ENCODE peak calls at places on chromosome 16, in eight cellular contexts. One of them, this sample, is unnamed.

GRCh38 chr16:86894925-86895324 is 316.6 kb downstream of the FOXL1 start:
- DNase-seq in T1000: no peak
- DNase-seq in T follicular helper cell: no peak
- DNase-seq in cerebellar nuclear complex: no peak
- DNase-seq in HEK293T: no peak
- DNase-seq in AML-193: no peak
- DNase-seq in mesothelial cell of epicardium: no peak
- DNase-seq in heart left ventricle: no peak
- DNase-seq in this sample: no peak

GRCh38 chr16:55494994-55495421 is 13.9 kb upstream of the LPCAT2 start:
- DNase-seq in mesothelial cell of epicardium: no peak
- DNase-seq in T1000: no peak
- DNase-seq in cerebellar nuclear complex: no peak
- DNase-seq in HEK293T: no peak
- DNase-seq in heart left ventricle: no peak
- DNase-seq in T follicular helper cell: no peak
- DNase-seq in AML-193: peak
- DNase-seq in this sample: peak

GRCh38 chr16:49833055-49833454 is 22.9 kb downstream of the ZNF423 start:
- DNase-seq in HEK293T: no peak
- DNase-seq in cerebellar nuclear complex: no peak
- DNase-seq in heart left ventricle: peak
- DNase-seq in T follicular helper cell: no peak
- DNase-seq in T1000: no peak
- DNase-seq in mesothelial cell of epicardium: no peak
- DNase-seq in AML-193: no peak
- DNase-seq in this sample: no peak

GRCh38 chr16:71867934-71868333 is 16.0 kb downstream of the ZNF821 start:
- DNase-seq in T follicular helper cell: no peak
- DNase-seq in HEK293T: no peak
- DNase-seq in T1000: no peak
- DNase-seq in AML-193: no peak
- DNase-seq in mesothelial cell of epicardium: no peak
- DNase-seq in cerebellar nuclear complex: peak
- DNase-seq in heart left ventricle: no peak
- DNase-seq in this sample: no peak

GRCh38 chr16:11016993-11017392 is 72.6 kb downstream of the CLEC16A start:
- DNase-seq in AML-193: no peak
- DNase-seq in T follicular helper cell: no peak
- DNase-seq in HEK293T: no peak
- DNase-seq in mesothelial cell of epicardium: no peak
- DNase-seq in T1000: peak
- DNase-seq in heart left ventricle: peak
- DNase-seq in cerebellar nuclear complex: no peak
- DNase-seq in this sample: peak

GRCh38 chr16:48000622-48001021 is 155.2 kb downstream of the ABCC12 start:
- DNase-seq in AML-193: no peak
- DNase-seq in cerebellar nuclear complex: no peak
- DNase-seq in heart left ventricle: no peak
- DNase-seq in HEK293T: no peak
- DNase-seq in mesothelial cell of epicardium: no peak
- DNase-seq in T1000: no peak
- DNase-seq in T follicular helper cell: no peak
- DNase-seq in this sample: no peak

GRCh38 chr16:35391328-35391727 is 1931.9 kb downstream of the TP53TG3F start:
- DNase-seq in cerebellar nuclear complex: no peak
- DNase-seq in AML-193: no peak
- DNase-seq in T follicular helper cell: no peak
- DNase-seq in HEK293T: peak
- DNase-seq in T1000: no peak
- DNase-seq in mesothelial cell of epicardium: no peak
- DNase-seq in heart left ventricle: peak
- DNase-seq in this sample: peak

GRCh38 chr16:68490829-68491575 is 42.7 kb upstream of the SMPD3 start:
- DNase-seq in AML-193: no peak
- DNase-seq in cerebellar nuclear complex: no peak
- DNase-seq in T1000: no peak
- DNase-seq in T follicular helper cell: no peak
- DNase-seq in HEK293T: no peak
- DNase-seq in mesothelial cell of epicardium: no peak
- DNase-seq in heart left ventricle: no peak
- DNase-seq in this sample: peak

GRCh38 chr16:69688589-69688988 is 37.8 kb downstream of the NQO1 start:
- DNase-seq in T1000: no peak
- DNase-seq in cerebellar nuclear complex: no peak
- DNase-seq in T follicular helper cell: no peak
- DNase-seq in heart left ventricle: no peak
- DNase-seq in AML-193: no peak
- DNase-seq in mesothelial cell of epicardium: no peak
- DNase-seq in HEK293T: no peak
- DNase-seq in this sample: no peak

GRCh38 chr16:48184681-48185080 is 28.9 kb upstream of the ABCC12 start:
- DNase-seq in T1000: no peak
- DNase-seq in AML-193: no peak
- DNase-seq in HEK293T: no peak
- DNase-seq in mesothelial cell of epicardium: no peak
- DNase-seq in heart left ventricle: no peak
- DNase-seq in T follicular helper cell: no peak
- DNase-seq in cerebellar nuclear complex: no peak
- DNase-seq in this sample: no peak

GRCh38 chr16:1026057-1026783 is 44.6 kb downstream of the SOX8 start:
- DNase-seq in T follicular helper cell: no peak
- DNase-seq in HEK293T: no peak
- DNase-seq in cerebellar nuclear complex: no peak
- DNase-seq in mesothelial cell of epicardium: no peak
- DNase-seq in heart left ventricle: no peak
- DNase-seq in T1000: no peak
- DNase-seq in AML-193: no peak
- DNase-seq in this sample: no peak

GRCh38 chr16:24736758-24737157 is 7.3 kb downstream of the TNRC6A start:
- DNase-seq in mesothelial cell of epicardium: no peak
- DNase-seq in T follicular helper cell: no peak
- DNase-seq in AML-193: no peak
- DNase-seq in heart left ventricle: no peak
- DNase-seq in cerebellar nuclear complex: no peak
- DNase-seq in HEK293T: no peak
- DNase-seq in T1000: no peak
- DNase-seq in this sample: no peak

GRCh38 chr16:8727084-8727590 is 52.7 kb downstream of the ABAT start:
- DNase-seq in T1000: no peak
- DNase-seq in HEK293T: no peak
- DNase-seq in AML-193: no peak
- DNase-seq in heart left ventricle: no peak
- DNase-seq in mesothelial cell of epicardium: no peak
- DNase-seq in T follicular helper cell: no peak
- DNase-seq in cerebellar nuclear complex: no peak
- DNase-seq in this sample: no peak

GRCh38 chr16:83482545-83483162 is 325.1 kb upstream of the HSBP1 start:
- DNase-seq in cerebellar nuclear complex: no peak
- DNase-seq in AML-193: no peak
- DNase-seq in mesothelial cell of epicardium: no peak
- DNase-seq in T1000: no peak
- DNase-seq in HEK293T: no peak
- DNase-seq in T follicular helper cell: no peak
- DNase-seq in heart left ventricle: no peak
- DNase-seq in this sample: no peak

GRCh38 chr16:6957676-6958075 is 375.0 kb upstream of the RBFOX1 start:
- DNase-seq in cerebellar nuclear complex: no peak
- DNase-seq in mesothelial cell of epicardium: no peak
- DNase-seq in heart left ventricle: no peak
- DNase-seq in T follicular helper cell: no peak
- DNase-seq in AML-193: no peak
- DNase-seq in HEK293T: no peak
- DNase-seq in T1000: no peak
- DNase-seq in this sample: no peak

GRCh38 chr16:21599994-21600773 is 807 bp downstream of the METTL9 start:
- DNase-seq in HEK293T: peak
- DNase-seq in T follicular helper cell: peak
- DNase-seq in heart left ventricle: peak
- DNase-seq in T1000: no peak
- DNase-seq in mesothelial cell of epicardium: no peak
- DNase-seq in cerebellar nuclear complex: no peak
- DNase-seq in AML-193: peak
- DNase-seq in this sample: peak

GRCh38 chr16:57994778-57995177 is 5.7 kb downstream of the ZNF319 start:
- DNase-seq in heart left ventricle: peak
- DNase-seq in HEK293T: peak
- DNase-seq in cerebellar nuclear complex: no peak
- DNase-seq in AML-193: peak
- DNase-seq in T follicular helper cell: no peak
- DNase-seq in T1000: no peak
- DNase-seq in mesothelial cell of epicardium: no peak
- DNase-seq in this sample: peak

GRCh38 chr16:55000595-55000994 is 69.9 kb downstream of the IRX5 start:
- DNase-seq in cerebellar nuclear complex: no peak
- DNase-seq in mesothelial cell of epicardium: no peak
- DNase-seq in HEK293T: no peak
- DNase-seq in T1000: no peak
- DNase-seq in AML-193: no peak
- DNase-seq in heart left ventricle: no peak
- DNase-seq in T follicular helper cell: no peak
- DNase-seq in this sample: peak

GRCh38 chr16:16120382-16121184 is 102.7 kb downstream of the ABCC6 start:
- DNase-seq in T1000: no peak
- DNase-seq in cerebellar nuclear complex: peak
- DNase-seq in HEK293T: no peak
- DNase-seq in T follicular helper cell: no peak
- DNase-seq in heart left ventricle: peak
- DNase-seq in AML-193: no peak
- DNase-seq in mesothelial cell of epicardium: no peak
- DNase-seq in this sample: no peak

GRCh38 chr16:56613706-56614105 is 5.3 kb downstream of the MT2A start:
- DNase-seq in T1000: no peak
- DNase-seq in T follicular helper cell: no peak
- DNase-seq in AML-193: no peak
- DNase-seq in mesothelial cell of epicardium: no peak
- DNase-seq in cerebellar nuclear complex: no peak
- DNase-seq in HEK293T: no peak
- DNase-seq in heart left ventricle: no peak
- DNase-seq in this sample: no peak

GRCh38 chr16:84448444-84448843 is 56.0 kb downstream of the MEAK7 start:
- DNase-seq in cerebellar nuclear complex: no peak
- DNase-seq in HEK293T: no peak
- DNase-seq in T follicular helper cell: no peak
- DNase-seq in heart left ventricle: no peak
- DNase-seq in T1000: no peak
- DNase-seq in mesothelial cell of epicardium: no peak
- DNase-seq in AML-193: no peak
- DNase-seq in this sample: no peak

GRCh38 chr16:81804134-81804610 is 25.1 kb downstream of the PLCG2 start:
- DNase-seq in heart left ventricle: no peak
- DNase-seq in T follicular helper cell: no peak
- DNase-seq in mesothelial cell of epicardium: no peak
- DNase-seq in T1000: no peak
- DNase-seq in cerebellar nuclear complex: no peak
- DNase-seq in HEK293T: no peak
- DNase-seq in AML-193: peak
- DNase-seq in this sample: no peak

GRCh38 chr16:30541502-30542329 is 7.1 kb upstream of the ZNF747 start:
- DNase-seq in T follicular helper cell: no peak
- DNase-seq in heart left ventricle: no peak
- DNase-seq in AML-193: no peak
- DNase-seq in T1000: peak
- DNase-seq in mesothelial cell of epicardium: no peak
- DNase-seq in HEK293T: no peak
- DNase-seq in cerebellar nuclear complex: no peak
- DNase-seq in this sample: peak

GRCh38 chr16:72927199-72928088 is 120.5 kb downstream of the ZFHX3 start:
- DNase-seq in heart left ventricle: no peak
- DNase-seq in cerebellar nuclear complex: no peak
- DNase-seq in T follicular helper cell: no peak
- DNase-seq in AML-193: peak
- DNase-seq in T1000: peak
- DNase-seq in HEK293T: peak
- DNase-seq in mesothelial cell of epicardium: no peak
- DNase-seq in this sample: peak

GRCh38 chr16:29760567-29761279 is 14.9 kb upstream of the C16orf54 start:
- DNase-seq in cerebellar nuclear complex: no peak
- DNase-seq in heart left ventricle: no peak
- DNase-seq in HEK293T: no peak
- DNase-seq in T1000: no peak
- DNase-seq in T follicular helper cell: no peak
- DNase-seq in mesothelial cell of epicardium: no peak
- DNase-seq in AML-193: no peak
- DNase-seq in this sample: no peak